ENCODE peak calls at places on chromosomes 5 and 9, in six cellular contexts. N, U, M, J, S and T are unnamed samples.
A peak's percentile ranks its signal among the peaks of the same experiment; 100 is the strongest.

GRCh38 chr9:107890921-107891465 is 401.4 kb upstream of the KLF4 start:
- DNase-seq in N (no peak), U (no peak), M (no peak), J (no peak), S (no peak), T (no peak)

GRCh38 chr5:56319281-56320242 is 86.4 kb upstream of the ANKRD55 start:
- DNase-seq in N (peak; percentile 69), U (peak; percentile 69), M (peak; percentile 96), J (peak; percentile 37), S (no peak), T (no peak)

GRCh38 chr5:178994580-178995340 is at the start of gene GRM6:
- DNase-seq in N (no peak), U (no peak), M (peak; percentile 69), J (peak; percentile 78), S (no peak), T (no peak)

GRCh38 chr9:128607642-128608350 is 48.9 kb downstream of the DYNC2I2 start:
- DNase-seq in N (peak; percentile 95), U (no peak), M (no peak), J (no peak), S (no peak), T (no peak)

GRCh38 chr9:76296561-76297276 is 97.5 kb downstream of the RFK start:
- DNase-seq in N (no peak), U (no peak), M (no peak), J (no peak), S (no peak), T (no peak)

GRCh38 chr5:23476580-23476979 is 30.8 kb upstream of the PRDM9 start:
- DNase-seq in N (no peak), U (no peak), M (no peak), J (no peak), S (no peak), T (no peak)

GRCh38 chr9:38734831-38735230 is 14.9 kb upstream of the FAM240B start:
- DNase-seq in N (no peak), U (no peak), M (no peak), J (no peak), S (no peak), T (no peak)

GRCh38 chr5:125668904-125669303 is 754.3 kb upstream of the GRAMD2B start:
- DNase-seq in N (no peak), U (no peak), M (no peak), J (no peak), S (no peak), T (no peak)

GRCh38 chr5:81755320-81755719 is 4.4 kb upstream of the SSBP2 start:
- DNase-seq in N (no peak), U (no peak), M (no peak), J (no peak), S (no peak), T (peak; percentile 36)

GRCh38 chr9:92965759-92966517 is 18.6 kb downstream of the FGD3 start:
- DNase-seq in N (no peak), U (peak; percentile 61), M (peak; percentile 48), J (no peak), S (no peak), T (no peak)

GRCh38 chr9:135898634-135899407 is 8.5 kb downstream of the CAMSAP1 start:
- DNase-seq in N (no peak), U (peak; percentile 1), M (no peak), J (no peak), S (no peak), T (no peak)

GRCh38 chr5:83323557-83323956 is 148.0 kb upstream of the VCAN start:
- DNase-seq in N (no peak), U (no peak), M (no peak), J (no peak), S (no peak), T (no peak)

GRCh38 chr5:50445281-50445949 is 4.3 kb upstream of the EMB start:
- DNase-seq in N (no peak), U (no peak), M (no peak), J (no peak), S (no peak), T (no peak)

GRCh38 chr5:74070766-74071165 is 444.8 kb downstream of the ARHGEF28 start:
- DNase-seq in N (no peak), U (no peak), M (no peak), J (no peak), S (no peak), T (no peak)

GRCh38 chr9:35954942-35955546 is 2.9 kb downstream of the OR2S2 start:
- DNase-seq in N (no peak), U (no peak), M (no peak), J (no peak), S (no peak), T (no peak)

GRCh38 chr5:142537938-142538337 is 148.0 kb downstream of the FGF1 start:
- DNase-seq in N (no peak), U (no peak), M (no peak), J (no peak), S (no peak), T (no peak)

GRCh38 chr9:71001780-71002386 is 119.5 kb downstream of the TRPM3 start:
- DNase-seq in N (no peak), U (no peak), M (no peak), J (no peak), S (no peak), T (no peak)

GRCh38 chr5:139886213-139886612 is 90.6 kb downstream of the PSD2 start:
- DNase-seq in N (no peak), U (no peak), M (no peak), J (no peak), S (no peak), T (no peak)
- H3K27ac ChIP-seq in N (no peak overlapping the region), U (no peak overlapping the region), M (no peak overlapping the region), J (no peak overlapping the region), S (no peak overlapping the region), T (no peak overlapping the region)

DNA sequence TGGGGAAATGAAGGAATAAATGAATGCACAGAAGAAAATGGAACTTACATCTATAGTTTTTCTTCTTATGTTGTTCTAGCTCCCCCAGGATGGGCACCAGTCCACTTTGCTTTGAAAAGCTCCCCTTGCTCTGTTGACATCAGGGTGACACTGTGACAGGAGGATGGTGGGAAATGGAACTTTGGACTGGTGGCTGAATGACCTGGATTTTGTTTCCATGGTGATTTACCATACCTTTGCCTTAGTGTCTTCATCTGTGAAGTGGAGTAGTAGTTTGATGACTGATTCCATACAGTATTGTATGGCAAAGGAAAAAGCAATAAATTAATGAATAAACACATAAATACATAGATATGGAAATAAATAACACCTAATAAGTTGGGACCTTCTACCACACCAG is 294.7 kb downstream of the KIF4B start:
- DNase-seq in N (no peak), U (no peak), M (no peak), J (no peak), S (no peak), T (no peak)
- H3K9me3 ChIP-seq in N (no peaks in the 10 kb centered on the region), U (no peaks in the 10 kb centered on the region), M (no peaks in the 10 kb centered on the region), J (no peaks in the 10 kb centered on the region), S (no peaks in the 10 kb centered on the region), T (no peaks in the 10 kb centered on the region)

GRCh38 chr5:172901012-172901780 is 58.0 kb upstream of the RPL26L1 start:
- DNase-seq in N (peak; percentile 78), U (no peak), M (no peak), J (no peak), S (no peak), T (peak; percentile 90)
- H3K4me1 ChIP-seq in N (peaks cover 86% of the 10 kb centered on the region), U (peaks cover 74% of the 10 kb centered on the region), M (peaks cover 84% of the 10 kb centered on the region), J (peaks cover 84% of the 10 kb centered on the region), S (peaks cover 8% of the 10 kb centered on the region), T (peaks cover 37% of the 10 kb centered on the region)

GRCh38 chr9:4084440-4084818 is 215.4 kb downstream of the GLIS3 start:
- DNase-seq in N (no peak), U (no peak), M (no peak), J (no peak), S (no peak), T (peak; percentile 51)
- H3K27ac ChIP-seq in N (no peak overlapping the region), U (no peak overlapping the region), M (no peak overlapping the region), J (no peak overlapping the region), S (no peak overlapping the region), T (peak overlapping the region; percentile 73)